ENCODE peak calls at places on chromosomes 11 and 22, in nine cellular contexts. R is pancreas, U is SJSA1, Z is fibroblast of the aortic adventitia, S is endodermal cell, G is mucosa of descending colon, W is GM23338, P is adrenal gland, B is sigmoid colon. N is an unnamed sample.

GRCh38 chr11:128290106-128290840 is 297.1 kb downstream of the ETS1 start:
- DNase-seq in Z (peak; percentile 92), R (peak; percentile 62), W (peak; percentile 82), B (peak; percentile 78), U (peak; percentile 71), G (peak; percentile 89), S (peak; percentile 77), P (peak; percentile 56), N (peak; percentile 81)

GRCh38 chr11:13338437-13339069 is 61.0 kb downstream of the BMAL1 start:
- DNase-seq in S (no peak), P (peak; percentile 61), R (no peak), U (no peak), G (no peak), W (no peak), Z (peak; percentile 70), B (no peak), N (peak; percentile 44)

GRCh38 chr11:4539603-4540219 is 5.3 kb upstream of the OR52M1 start:
- DNase-seq in R (peak; percentile 59), U (peak; percentile 62), S (peak; percentile 81), G (peak; percentile 67), P (peak; percentile 46), Z (peak; percentile 49), B (no peak), W (peak; percentile 64), N (peak; percentile 44)

GRCh38 chr11:38169286-38169685 is 1571.2 kb upstream of the RAG2 start:
- DNase-seq in S (no peak), P (no peak), B (no peak), Z (peak; percentile 2), R (no peak), G (no peak), U (no peak), W (no peak), N (no peak)

GRCh38 chr11:131934006-131934405 is 563.6 kb downstream of the NTM start:
- DNase-seq in G (no peak), S (no peak), B (no peak), W (no peak), U (no peak), Z (no peak), R (no peak), P (no peak), N (no peak)

GRCh38 chr11:120235024-120235628 is 4.8 kb upstream of the POU2F3 start:
- DNase-seq in R (peak; percentile 82), U (no peak), G (peak; percentile 84), W (peak; percentile 92), B (no peak), P (no peak), Z (peak; percentile 56), S (peak; percentile 97), N (peak; percentile 68)

GRCh38 chr22:18103527-18104269 is 6.9 kb upstream of the TUBA8 start:
- DNase-seq in B (no peak), G (no peak), P (no peak), Z (no peak), U (no peak), R (no peak), W (no peak), S (peak; percentile 26), N (no peak)

GRCh38 chr11:117868088-117868487 is 8.4 kb downstream of the FXYD6 start:
- DNase-seq in Z (no peak), R (no peak), W (no peak), P (no peak), G (no peak), B (no peak), U (no peak), S (no peak), N (no peak)

GRCh38 chr22:40363059-40363458 is 7.3 kb upstream of the SGSM3 start:
- DNase-seq in B (no peak), S (no peak), U (no peak), G (no peak), R (no peak), P (no peak), Z (no peak), W (no peak), N (no peak)

GRCh38 chr11:65134952-65135632 is 773 bp upstream of the SYVN1 start:
- DNase-seq in U (peak; percentile 97), B (peak; percentile 98), Z (peak; percentile 96), R (peak; percentile 99), G (peak; percentile 93), P (peak; percentile 98), S (peak; percentile 98), W (peak; percentile 98), N (peak; percentile 96)

GRCh38 chr11:2428322-2428795 is 16.0 kb downstream of the TRPM5 start:
- DNase-seq in U (peak; percentile 76), S (peak; percentile 95), B (no peak), P (peak; percentile 80), W (peak; percentile 82), Z (peak; percentile 43), R (peak; percentile 88), G (peak; percentile 93), N (peak; percentile 73)

DNA sequence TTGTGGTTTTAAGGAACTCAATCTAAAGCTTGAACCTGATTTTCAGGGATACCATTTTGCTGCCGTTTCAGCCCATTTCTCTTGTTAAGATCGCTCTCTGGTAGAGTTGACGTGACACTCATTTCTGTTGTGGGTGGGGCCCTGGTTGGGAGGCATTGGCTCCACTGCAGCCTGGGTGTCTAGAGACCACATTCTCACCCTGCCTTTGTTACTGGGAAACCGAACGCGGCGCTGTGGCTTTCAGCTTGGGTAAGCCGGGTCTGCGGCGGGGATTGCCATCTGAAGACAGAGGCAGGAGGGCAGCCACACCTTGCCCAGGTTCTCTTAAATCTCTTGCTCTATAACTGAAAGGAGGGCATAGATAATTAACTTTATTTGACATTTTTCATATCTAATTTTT is 3.2 kb downstream of the EHF start:
- DNase-seq in B (no peak), W (no peak), U (no peak), G (peak; percentile 82), S (no peak), P (no peak), Z (no peak), R (no peak), N (no peak)
- H3K4me3 ChIP-seq in B (no peak overlapping the region), W (no peak overlapping the region), U (no peak overlapping the region), G (peak overlapping the region; percentile 7), S (no peak overlapping the region), P (no peak overlapping the region), Z (no peak overlapping the region), R (peak overlapping the region; percentile 42), N (no peak overlapping the region)

DNA sequence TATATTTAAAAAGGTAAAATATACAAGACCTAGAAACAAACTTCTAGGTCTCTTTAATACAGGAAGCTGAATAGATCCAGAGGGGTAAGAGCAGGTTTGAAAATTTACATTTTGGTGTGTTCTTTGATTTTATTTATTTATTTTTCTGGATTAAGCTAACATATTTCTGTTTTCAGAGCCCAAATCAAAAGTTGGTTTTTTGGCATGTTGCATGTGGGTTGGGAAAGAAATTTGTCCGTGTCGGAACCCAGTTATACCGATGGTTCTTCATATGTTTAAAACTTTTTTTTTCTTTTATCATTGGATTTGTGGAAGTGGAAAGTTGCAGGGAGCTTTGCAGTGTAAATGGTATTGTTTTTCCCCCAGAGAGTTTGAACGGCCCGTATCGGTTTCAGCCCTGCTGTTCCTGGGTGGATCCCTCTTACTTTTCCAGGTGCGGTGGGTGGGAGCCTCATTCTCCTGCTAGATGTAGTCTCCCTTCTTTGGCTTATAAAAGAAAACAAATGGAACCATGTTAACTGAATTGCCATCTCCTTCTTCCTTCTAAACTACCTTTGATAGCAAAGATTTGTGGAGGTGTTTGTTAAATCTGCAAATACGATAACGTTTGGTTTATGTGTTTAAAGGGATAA is 749 bp downstream of the CTNND1 start:
- DNase-seq in G (peak; percentile 69), U (no peak), W (no peak), S (no peak), Z (no peak), B (no peak), P (no peak), R (no peak), N (peak; percentile 26)
- H3K4me3 ChIP-seq in G (peak overlapping the region; percentile 31), U (peak overlapping the region; percentile 52), W (peak overlapping the region; percentile 62), S (peak overlapping the region; percentile 90), Z (peak overlapping the region; percentile 70), B (peak overlapping the region; percentile 62), P (peak overlapping the region; percentile 52), R (peak overlapping the region; percentile 57), N (peak overlapping the region; percentile 100)

GRCh38 chr11:68905421-68906360 is 2.0 kb downstream of the IGHMBP2 start:
- DNase-seq in S (no peak), Z (no peak), P (no peak), G (no peak), U (no peak), B (peak; percentile 61), R (no peak), W (peak; percentile 7), N (no peak)
- H3K4me3 ChIP-seq in S (peak overlapping the region; percentile 92), Z (peak overlapping the region; percentile 100), P (no peak overlapping the region), G (no peak overlapping the region), U (no peak overlapping the region), B (no peak overlapping the region), R (peak overlapping the region; percentile 86), W (no peak overlapping the region), N (no peak overlapping the region)

DNA sequence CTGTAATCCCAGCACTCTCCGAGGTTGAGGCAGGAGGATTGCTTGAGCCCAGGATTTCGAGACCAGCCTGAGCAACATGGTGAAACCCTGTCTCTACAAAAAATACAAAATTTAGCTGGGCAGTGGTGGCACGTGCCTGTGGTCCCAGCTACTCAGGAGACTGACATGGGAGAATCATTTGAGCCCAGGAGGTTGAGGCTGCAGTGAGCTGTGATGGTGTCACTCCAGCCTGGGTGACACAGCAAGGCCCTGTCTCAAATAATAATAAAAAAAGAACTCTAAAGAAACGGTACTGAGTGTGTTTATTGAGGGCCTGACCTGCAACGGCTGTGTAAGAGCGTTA is 52.7 kb downstream of the PRDM10 start:
- DNase-seq in G (no peak), W (no peak), Z (no peak), B (no peak), S (no peak), U (no peak), P (no peak), R (no peak), N (no peak)
- H3K4me3 ChIP-seq in G (no peak overlapping the region), W (no peak overlapping the region), Z (no peak overlapping the region), B (no peak overlapping the region), S (no peak overlapping the region), U (no peak overlapping the region), P (no peak overlapping the region), R (no peak overlapping the region), N (no peak overlapping the region)

GRCh38 chr11:76237041-76237649 is 30.8 kb upstream of the WNT11 start:
- DNase-seq in S (no peak), G (no peak), P (no peak), Z (no peak), B (no peak), R (no peak), W (no peak), U (no peak), N (no peak)
- H3K4me3 ChIP-seq in S (peak overlapping the region; percentile 94), G (no peak overlapping the region), P (no peak overlapping the region), Z (no peak overlapping the region), B (no peak overlapping the region), R (no peak overlapping the region), W (peak overlapping the region; percentile 100), U (no peak overlapping the region), N (no peak overlapping the region)

GRCh38 chr22:45284705-45285305 is at the start of gene UPK3A:
- DNase-seq in B (no peak), R (peak; percentile 82), Z (no peak), U (no peak), G (peak; percentile 88), S (peak; percentile 96), P (peak; percentile 53), W (peak; percentile 92), N (peak; percentile 10)
- H3K4me3 ChIP-seq in B (peak within 1 kb of the TSS; percentile 27), R (peak within 1 kb of the TSS; percentile 34), Z (no peak within 1 kb of the TSS), U (no peak within 1 kb of the TSS), G (no peak within 1 kb of the TSS), S (peak within 1 kb of the TSS; percentile 67), P (no peak within 1 kb of the TSS), W (peak within 1 kb of the TSS; percentile 90), N (peak within 1 kb of the TSS; percentile 14)

GRCh38 chr11:74460065-74460464 is 7.3 kb downstream of the KCNE3 start:
- DNase-seq in U (no peak), Z (no peak), P (no peak), R (no peak), B (no peak), W (no peak), G (no peak), S (no peak), N (no peak)
- H3K4me3 ChIP-seq in U (no peak overlapping the region), Z (no peak overlapping the region), P (no peak overlapping the region), R (peak overlapping the region; percentile 3), B (no peak overlapping the region), W (no peak overlapping the region), G (no peak overlapping the region), S (no peak overlapping the region), N (no peak overlapping the region)

N was measured in cardiac muscle cell.